ENCODE peak calls at places on chromosomes 6 and 20, in seven cellular contexts. Z is cardiac muscle cell, M is fibroblast of the conjunctiva, H is T-helper 2 cell, O is neuronal stem cell, F is HEK293T, Q is IMR-90. B is an unnamed sample.

GRCh38 chr6:151075943-151076555 is 163.7 kb upstream of the AKAP12 start:
- DNase-seq in M (no peak), O (no peak), Z (no peak), Q (no peak), F (no peak), H (no peak), B (no peak)

GRCh38 chr20:50191566-50192363 is 1.1 kb downstream of the CEBPB start:
- DNase-seq in H (peak), Z (peak), F (peak), Q (peak), O (peak), M (no peak), B (peak)

GRCh38 chr6:146202570-146202969 is 173.7 kb downstream of the GRM1 start:
- DNase-seq in F (no peak), Q (no peak), M (no peak), Z (no peak), O (no peak), H (no peak), B (no peak)

GRCh38 chr6:142055219-142055618 is 77.5 kb upstream of the GJE1 start:
- DNase-seq in H (no peak), M (no peak), F (no peak), Z (no peak), Q (no peak), O (no peak), B (no peak)

GRCh38 chr20:31837896-31838397 is 7.5 kb downstream of the FOXS1 start:
- DNase-seq in O (no peak), H (no peak), Z (peak), F (no peak), Q (peak), M (no peak), B (no peak)

GRCh38 chr6:81763968-81764367 is 11.5 kb upstream of the TENT5A start:
- DNase-seq in M (no peak), Q (no peak), H (no peak), O (no peak), F (no peak), Z (no peak), B (no peak)

GRCh38 chr6:35300848-35301247 is 3.2 kb downstream of the DEF6 start:
- DNase-seq in M (no peak), Q (no peak), H (no peak), Z (no peak), O (no peak), F (no peak), B (no peak)

GRCh38 chr6:21333715-21334114 is 259.8 kb upstream of the SOX4 start:
- DNase-seq in F (no peak), H (no peak), O (no peak), Z (peak), Q (no peak), M (no peak), B (no peak)

GRCh38 chr6:939526-940252 is 246.8 kb upstream of the EXOC2 start:
- DNase-seq in H (no peak), Z (no peak), F (no peak), O (no peak), M (no peak), Q (no peak), B (no peak)

GRCh38 chr6:157587127-157587729 is 206.2 kb downstream of the ZDHHC14 start:
- DNase-seq in H (no peak), M (no peak), O (no peak), F (no peak), Q (no peak), Z (no peak), B (no peak)

GRCh38 chr6:85669735-85670194 is 27.1 kb upstream of the SYNCRIP start:
- DNase-seq in M (no peak), F (no peak), H (no peak), Q (peak), O (no peak), Z (peak), B (no peak)

B was measured in HuH-7.5.